ENCODE peak calls at places on chromosomes 12 and 14, in ten cellular contexts. V is iris pigment epithelial cell; H is foreskin fibroblast; Q is CD8-positive, alpha-beta T cell; E is PC-9; B is AG04450; J is head of caudate nucleus; Y is NCI-H2029 treated with DMSO at 0.1 percent for 48 hours; R is PC-3; S is epithelial cell of esophagus. P is an unnamed sample.

GRCh38 chr12:127642208-127642607 is 624.8 kb upstream of the TMEM132C start:
- DNase-seq in E (no peak), R (no peak), Y (no peak), B (no peak), H (no peak), J (no peak), S (no peak), Q (no peak), V (no peak), P (no peak)

GRCh38 chr12:117622087-117622486 is 260.7 kb upstream of the NOS1 start:
- DNase-seq in V (no peak), J (no peak), Q (no peak), E (no peak), B (no peak), R (peak; percentile 71), Y (no peak), S (no peak), H (no peak), P (no peak)

GRCh38 chr12:109589691-109590245 is 16.2 kb downstream of the MVK start:
- DNase-seq in V (no peak), E (no peak), Q (no peak), B (no peak), S (no peak), Y (no peak), R (no peak), H (no peak), J (no peak), P (no peak)

GRCh38 chr14:31286456-31287293 is 79.1 kb upstream of the HECTD1 start:
- DNase-seq in H (no peak), S (no peak), B (no peak), E (no peak), R (peak; percentile 49), V (peak; percentile 6), Q (no peak), J (no peak), Y (no peak), P (no peak)

GRCh38 chr14:46197856-46198255 is 453.7 kb downstream of the RPL10L start:
- DNase-seq in E (no peak), S (no peak), H (no peak), J (no peak), Y (no peak), B (no peak), Q (no peak), V (no peak), R (peak; percentile 38), P (no peak)

GRCh38 chr12:87930033-87930432 is 99.2 kb downstream of the C12orf50 start:
- DNase-seq in H (peak; percentile 38), B (peak; percentile 66), E (no peak), S (peak; percentile 88), Y (no peak), J (peak; percentile 7), V (peak; percentile 82), Q (no peak), R (peak; percentile 25), P (peak; percentile 32)

GRCh38 chr14:68137704-68138619 is 318.4 kb downstream of the RAD51B start:
- DNase-seq in E (peak; percentile 88), S (peak; percentile 100), H (peak; percentile 92), B (peak; percentile 80), V (peak; percentile 100), R (peak; percentile 98), Q (no peak), Y (peak; percentile 26), J (peak; percentile 9), P (peak; percentile 82)

GRCh38 chr12:113142173-113142885 is 6.8 kb upstream of the RASAL1 start:
- DNase-seq in S (no peak), V (no peak), Y (peak; percentile 56), H (no peak), E (no peak), J (peak; percentile 86), Q (no peak), R (no peak), B (no peak), P (peak; percentile 96)

GRCh38 chr14:106845286-106846087 is 1319.1 kb downstream of the TMEM121 start:
- DNase-seq in S (no peak), R (peak; percentile 69), E (peak; percentile 46), Y (no peak), Q (peak; percentile 67), J (no peak), B (no peak), H (no peak), V (no peak), P (no peak)

GRCh38 chr12:69896653-69897381 is 71.8 kb downstream of the MYRFL start:
- DNase-seq in J (no peak), Y (no peak), B (no peak), E (no peak), S (no peak), Q (no peak), H (no peak), V (no peak), R (no peak), P (no peak)

GRCh38 chr12:15856097-15856982 is 25.8 kb upstream of the STRAP start:
- DNase-seq in Y (peak; percentile 27), B (no peak), J (no peak), S (peak; percentile 72), Q (no peak), H (peak; percentile 56), R (peak; percentile 81), V (peak; percentile 80), E (peak; percentile 63), P (peak; percentile 86)

GRCh38 chr12:95088339-95088738 is 14.9 kb upstream of the NR2C1 start:
- DNase-seq in Q (no peak), R (no peak), E (no peak), J (no peak), S (no peak), Y (no peak), H (no peak), B (no peak), V (no peak), P (no peak)

GRCh38 chr12:51434305-51434704 is 9.7 kb downstream of the SLC4A8 start:
- DNase-seq in Q (no peak), S (no peak), H (no peak), J (no peak), E (no peak), Y (no peak), R (no peak), B (no peak), V (peak; percentile 23), P (no peak)

GRCh38 chr14:92553456-92553855 is 39.9 kb downstream of the RIN3 start:
- DNase-seq in R (no peak), E (no peak), J (no peak), B (no peak), V (peak; percentile 78), S (no peak), Y (no peak), Q (no peak), H (no peak), P (no peak)

GRCh38 chr12:49767333-49767732 is 26.0 kb downstream of the TMBIM6 start:
- DNase-seq in S (no peak), E (no peak), R (no peak), Q (peak; percentile 35), Y (no peak), H (no peak), V (no peak), J (no peak), B (no peak), P (no peak)

GRCh38 chr12:1544991-1545700 is 49.2 kb downstream of the FBXL14 start:
- DNase-seq in Q (no peak), H (no peak), E (no peak), J (no peak), B (no peak), Y (no peak), R (peak; percentile 68), S (no peak), V (no peak), P (no peak)

GRCh38 chr14:102317564-102318248 is 1.8 kb upstream of the ZNF839 start:
- DNase-seq in Y (no peak), Q (no peak), R (peak; percentile 61), V (no peak), S (peak; percentile 52), B (no peak), H (no peak), J (no peak), E (peak; percentile 37), P (peak; percentile 56)

GRCh38 chr12:50241178-50241577 is 42.1 kb downstream of the LIMA1 start:
- DNase-seq in H (no peak), E (no peak), Q (no peak), S (no peak), B (no peak), Y (peak; percentile 73), J (no peak), R (peak; percentile 82), V (peak; percentile 69), P (no peak)

GRCh38 chr12:25694072-25694471 is 141.0 kb upstream of the LMNTD1 start:
- DNase-seq in S (peak; percentile 18), E (no peak), V (peak; percentile 90), R (peak; percentile 83), H (peak; percentile 91), B (no peak), Y (no peak), J (no peak), Q (no peak), P (peak; percentile 49)

GRCh38 chr12:31959701-31960391 is 631 bp downstream of the RESF1 start:
- DNase-seq in V (peak; percentile 64), E (peak; percentile 69), Y (peak; percentile 33), S (peak; percentile 64), R (peak; percentile 34), Q (peak; percentile 67), H (peak; percentile 48), B (peak; percentile 11), J (peak; percentile 73), P (peak; percentile 79)

GRCh38 chr12:111308473-111308872 is 60.4 kb downstream of the PHETA1 start:
- DNase-seq in J (no peak), H (no peak), Y (no peak), B (no peak), R (no peak), S (no peak), V (no peak), Q (no peak), E (no peak), P (no peak)

GRCh38 chr14:50762931-50763300 is 68.0 kb downstream of the NIN start:
- DNase-seq in Q (no peak), V (no peak), H (no peak), Y (no peak), B (no peak), J (no peak), E (no peak), R (no peak), S (no peak), P (no peak)

GRCh38 chr12:94563261-94563660 is 87.1 kb downstream of the TMCC3 start:
- DNase-seq in B (no peak), S (no peak), J (no peak), E (no peak), V (no peak), H (no peak), Y (no peak), Q (no peak), R (no peak), P (no peak)

GRCh38 chr14:61557854-61558253 is 137.5 kb upstream of the HIF1A start:
- DNase-seq in H (no peak), R (no peak), B (no peak), S (no peak), Y (no peak), E (no peak), Q (no peak), V (no peak), J (no peak), P (no peak)

GRCh38 chr14:100419856-100420255 is 96.7 kb downstream of the SLC25A47 start:
- DNase-seq in H (no peak), Q (no peak), E (no peak), J (no peak), V (no peak), Y (no peak), R (no peak), S (no peak), B (no peak), P (no peak)

GRCh38 chr12:47082283-47082962 is 2.7 kb upstream of the AMIGO2 start:
- DNase-seq in J (no peak), S (no peak), Q (no peak), E (no peak), V (no peak), H (no peak), Y (no peak), B (no peak), R (no peak), P (no peak)

GRCh38 chr12:18158774-18159557 is 69.0 kb upstream of the RERGL start:
- DNase-seq in E (peak; percentile 27), Q (no peak), V (peak; percentile 14), B (no peak), S (peak; percentile 60), Y (peak; percentile 1), R (peak; percentile 49), J (no peak), H (no peak), P (peak; percentile 12)

GRCh38 chr14:104797112-104798044 is 1.8 kb upstream of the AKT1 start:
- DNase-seq in J (no peak), R (no peak), Q (no peak), H (no peak), S (no peak), Y (no peak), V (no peak), B (no peak), E (peak; percentile 8), P (no peak)